ENCODE peak calls at places on chromosome 7, in four cellular contexts. Y, N, V and S are unnamed samples.

GRCh38 chr7:47392241-47392759 is 189.6 kb downstream of the TNS3 start:
- DNase-seq in Y (no peak), N (no peak), V (no peak), S (no peak)

GRCh38 chr7:141389423-141389822 is 161.8 kb upstream of the AGK start:
- DNase-seq in Y (no peak), N (no peak), V (no peak), S (no peak)

GRCh38 chr7:70698219-70698832 is 433.6 kb upstream of the GALNT17 start:
- DNase-seq in Y (no peak), N (no peak), V (peak), S (peak)

GRCh38 chr7:44247868-44248651 is 47.3 kb downstream of the YKT6 start:
- DNase-seq in Y (no peak), N (no peak), V (no peak), S (no peak)

GRCh38 chr7:23520582-23520981 is 11.2 kb downstream of the TRA2A start:
- DNase-seq in Y (no peak), N (no peak), V (peak), S (no peak)

GRCh38 chr7:130276796-130277762 is 10.4 kb downstream of the CPA2 start:
- DNase-seq in Y (no peak), N (no peak), V (peak), S (no peak)

GRCh38 chr7:4479367-4480039 is 202.6 kb upstream of the FOXK1 start:
- DNase-seq in Y (no peak), N (no peak), V (peak), S (peak)

GRCh38 chr7:34138483-34138882 is 233.1 kb downstream of the BMPER start:
- DNase-seq in Y (no peak), N (no peak), V (no peak), S (no peak)

GRCh38 chr7:24831240-24831639 is 74.0 kb upstream of the GSDME start:
- DNase-seq in Y (no peak), N (no peak), V (peak), S (no peak)

GRCh38 chr7:30519122-30519521 is 14.5 kb upstream of the GGCT start:
- DNase-seq in Y (no peak), N (no peak), V (no peak), S (no peak)

GRCh38 chr7:101814996-101815825 is 2.2 kb upstream of the CUX1 start:
- DNase-seq in Y (peak), N (peak), V (peak), S (peak)

GRCh38 chr7:94478648-94479214 is 30.9 kb upstream of the CASD1 start:
- DNase-seq in Y (no peak), N (no peak), V (no peak), S (no peak)